ENCODE peak calls at places on chromosomes 11 and 22, in eight cellular contexts. K is colonic mucosa, B is PC-3, N is sigmoid colon, L is adrenal gland, J is body of pancreas, C is esophagus squamous epithelium, I is thoracic aorta. Z is an unnamed sample. For H3K9me3, the result is how much of the 10 kb centered on the place peaks cover.

GRCh38 chr11:46416656-46417055 is 25.1 kb upstream of the CHRM4 start:
- DNase-seq in K (no peak), L (no peak), N (no peak), B (no peak), I (no peak), C (no peak), J (no peak), Z (no peak)

GRCh38 chr11:64713031-64713780 is 9.8 kb downstream of the NRXN2 start:
- DNase-seq in N (no peak), J (peak), K (no peak), I (no peak), L (peak), C (no peak), B (no peak), Z (peak)

GRCh38 chr11:20178976-20179375 is 18.7 kb upstream of the DBX1 start:
- DNase-seq in K (no peak), N (no peak), J (no peak), C (no peak), L (no peak), B (no peak), I (no peak), Z (no peak)

GRCh38 chr22:28222976-28223375 is 303.9 kb upstream of the PITPNB start:
- DNase-seq in B (no peak), I (no peak), L (no peak), C (no peak), K (no peak), J (no peak), N (no peak), Z (no peak)

GRCh38 chr11:9047986-9048522 is 43.3 kb downstream of the SCUBE2 start:
- DNase-seq in B (no peak), I (no peak), J (no peak), C (no peak), L (no peak), K (no peak), N (peak), Z (no peak)

GRCh38 chr11:1749020-1749758 is 1.2 kb downstream of the IFITM10 start:
- DNase-seq in B (no peak), N (no peak), C (no peak), K (no peak), L (peak), J (no peak), I (no peak), Z (no peak)

GRCh38 chr11:5550440-5551095 is 2.2 kb upstream of the OR52H1 start:
- DNase-seq in N (no peak), I (no peak), C (no peak), J (no peak), B (peak), K (no peak), L (no peak), Z (no peak)

GRCh38 chr22:43411981-43412807 is at the start of gene MPPED1:
- DNase-seq in K (no peak), B (no peak), L (no peak), I (no peak), N (no peak), C (no peak), J (no peak), Z (no peak)

GRCh38 chr11:83709434-83709833 is 423.3 kb upstream of the CCDC90B start:
- DNase-seq in N (no peak), B (no peak), I (no peak), J (no peak), C (no peak), K (no peak), L (no peak), Z (no peak)

GRCh38 chr11:46977940-46978595 is 41.5 kb downstream of the CSTPP1 start:
- DNase-seq in C (no peak), N (no peak), L (no peak), I (no peak), B (peak), J (no peak), K (no peak), Z (no peak)

GRCh38 chr22:29307658-29308147 is 1.3 kb downstream of the GAS2L1 start:
- DNase-seq in L (no peak), B (peak), J (no peak), K (no peak), C (no peak), N (peak), I (no peak), Z (no peak)

GRCh38 chr22:29308148-29308790 is 1.8 kb downstream of the GAS2L1 start:
- DNase-seq in K (no peak), N (peak), I (no peak), J (no peak), B (no peak), L (no peak), C (no peak), Z (peak)

GRCh38 chr22:29305836-29306174 is 645 bp upstream of the GAS2L1 start:
- DNase-seq in C (no peak), K (no peak), J (no peak), B (no peak), N (no peak), L (no peak), I (no peak), Z (no peak)

GRCh38 chr22:29306175-29306829 is at the start of gene GAS2L1:
- DNase-seq in N (peak), J (peak), K (peak), I (no peak), C (no peak), L (peak), B (peak), Z (peak)

GRCh38 chr22:29306830-29307657 is 594 bp downstream of the GAS2L1 start:
- DNase-seq in L (peak), N (peak), K (peak), J (peak), I (no peak), B (peak), C (no peak), Z (peak)
- TF ChIP-seq CTCF in L (no peak), N (no peak), K (no peak), J (no peak), I (no peak), B (no peak), C (peak), Z (no peak)

GRCh38 chr11:111186308-111186967 is 59.1 kb upstream of the POU2AF2 start:
- DNase-seq in K (no peak), I (no peak), L (no peak), N (no peak), J (no peak), B (no peak), C (no peak), Z (no peak)
- H3K9me3 ChIP-seq in K (under half), I (under half), L (under half), N (under half), J (under half), B (under half), C (under half), Z (under half)

GRCh38 chr11:62922653-62923371 is 1.6 kb upstream of the CHRM1 start:
- DNase-seq in N (no peak), K (no peak), L (no peak), I (no peak), C (no peak), J (no peak), B (no peak), Z (no peak)
- TF ChIP-seq CTCF in N (no peak), K (no peak), L (peak), I (no peak), C (peak), J (no peak), B (peak), Z (peak)

GRCh38 chr11:132704796-132705375 is 827.4 kb downstream of the OPCML start:
- DNase-seq in N (no peak), L (no peak), K (no peak), B (no peak), C (no peak), J (peak), I (no peak), Z (no peak)
- H3K9me3 ChIP-seq in N (under half), L (under half), K (under half), B (under half), C (under half), J (under half), I (under half), Z (under half)

GRCh38 chr11:129894281-129895125 is 875 bp downstream of the NFRKB start:
- DNase-seq in J (no peak), C (no peak), B (peak), K (no peak), I (no peak), L (no peak), N (no peak), Z (no peak)

GRCh38 chr11:129896062-129896461 is 684 bp upstream of the NFRKB start:
- DNase-seq in C (no peak), J (no peak), L (peak), K (no peak), N (no peak), B (no peak), I (no peak), Z (no peak)

GRCh38 chr11:129895126-129896041 is at the start of gene NFRKB:
- DNase-seq in L (peak), J (peak), N (peak), B (peak), I (peak), C (peak), K (peak), Z (peak)
- TF ChIP-seq CTCF in L (no peak), J (no peak), N (no peak), B (no peak), I (no peak), C (no peak), K (no peak), Z (peak)

GRCh38 chr22:49291169-49291568 is 536.5 kb downstream of the BRD1 start:
- DNase-seq in K (no peak), B (no peak), J (no peak), I (no peak), L (no peak), N (no peak), C (no peak), Z (peak)
- H3K9me3 ChIP-seq in K (under half), B (under half), J (under half), I (under half), L (under half), N (under half), C (under half), Z (under half)

GRCh38 chr11:32420937-32421532 is 14.3 kb downstream of the WT1 start:
- DNase-seq in L (no peak), C (no peak), K (no peak), B (peak), J (no peak), I (no peak), N (no peak), Z (no peak)

GRCh38 chr11:32422545-32422944 is 12.8 kb downstream of the WT1 start:
- DNase-seq in K (no peak), N (no peak), B (no peak), J (no peak), C (no peak), L (no peak), I (no peak), Z (no peak)

GRCh38 chr11:32420139-32420538 is 15.2 kb downstream of the WT1 start:
- DNase-seq in N (no peak), L (no peak), I (no peak), K (no peak), J (no peak), C (no peak), B (no peak), Z (no peak)

GRCh38 chr11:32418836-32419235 is 16.5 kb downstream of the WT1 start:
- DNase-seq in J (no peak), B (peak), L (no peak), I (no peak), N (no peak), C (no peak), K (no peak), Z (no peak)

DNA sequence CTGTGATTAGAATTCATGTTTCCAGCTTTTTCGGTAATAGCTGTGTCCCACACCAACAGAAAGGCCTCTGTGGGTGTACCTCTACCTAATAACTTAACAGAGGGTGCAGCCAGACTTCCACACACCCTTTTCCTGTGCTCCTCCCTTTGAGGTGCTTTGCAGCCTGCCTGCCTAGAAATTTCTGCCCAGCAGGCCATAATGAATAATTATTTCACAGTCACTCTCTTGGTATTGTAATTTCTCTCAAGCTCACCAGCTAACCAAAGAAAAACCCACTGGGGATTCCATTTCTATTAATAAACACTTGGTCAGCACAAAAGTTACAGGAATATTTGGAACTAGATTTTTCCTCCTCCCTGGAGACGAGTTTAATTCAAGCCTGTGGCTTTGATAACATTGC is 13.3 kb downstream of the WT1 start:
- DNase-seq in C (no peak), I (no peak), L (no peak), N (no peak), K (no peak), B (no peak), J (no peak), Z (no peak)
- TF ChIP-seq CTCF in C (no peak), I (no peak), L (no peak), N (no peak), K (no peak), B (no peak), J (no peak), Z (no peak)

GRCh38 chr11:48207881-48208280 is 8.7 kb upstream of the OR4B1 start:
- DNase-seq in K (no peak), I (no peak), C (no peak), J (no peak), N (no peak), B (no peak), L (no peak), Z (no peak)
- H3K9me3 ChIP-seq in K (under half), I (under half), C (under half), J (under half), N (under half), B (under half), L (under half), Z (under half)

GRCh38 chr11:96168623-96169022 is 174.4 kb downstream of the MAML2 start:
- DNase-seq in C (no peak), I (no peak), J (peak), B (peak), L (peak), K (peak), N (peak), Z (no peak)
- TF ChIP-seq CTCF in C (no peak), I (no peak), J (no peak), B (no peak), L (peak), K (no peak), N (no peak), Z (no peak)